ENCODE peak calls at places on chromosomes 4 and X, in six cellular contexts. One of them, this sample, is unnamed.

GRCh38 chrX:96906741-96907140 is 23.0 kb downstream of the RPA4 start:
- DNase-seq in omental fat pad: no peak
- DNase-seq in fibroblast of lung: peak
- DNase-seq in NCI-H1930: no peak
- DNase-seq in GM19239: no peak
- DNase-seq in activated CD8-positive, alpha-beta memory T cell treated with anti-CD3 and anti-CD28 coated beads for 48 hours: no peak
- DNase-seq in this sample: no peak

GRCh38 chrX:6959006-6959405 is 188.5 kb upstream of the STS start:
- DNase-seq in activated CD8-positive, alpha-beta memory T cell treated with anti-CD3 and anti-CD28 coated beads for 48 hours: no peak
- DNase-seq in GM19239: no peak
- DNase-seq in NCI-H1930: no peak
- DNase-seq in omental fat pad: no peak
- DNase-seq in fibroblast of lung: no peak
- DNase-seq in this sample: no peak

GRCh38 chr4:24978291-24979072 is 52.3 kb downstream of the LGI2 start:
- DNase-seq in omental fat pad: no peak
- DNase-seq in NCI-H1930: no peak
- DNase-seq in activated CD8-positive, alpha-beta memory T cell treated with anti-CD3 and anti-CD28 coated beads for 48 hours: no peak
- DNase-seq in fibroblast of lung: no peak
- DNase-seq in GM19239: no peak
- DNase-seq in this sample: no peak

GRCh38 chr4:139919513-139919912 is 234.5 kb downstream of the MAML3 start:
- DNase-seq in activated CD8-positive, alpha-beta memory T cell treated with anti-CD3 and anti-CD28 coated beads for 48 hours: no peak
- DNase-seq in GM19239: no peak
- DNase-seq in fibroblast of lung: peak
- DNase-seq in NCI-H1930: no peak
- DNase-seq in omental fat pad: no peak
- DNase-seq in this sample: no peak

GRCh38 chr4:119897260-119897659 is 169.4 kb downstream of the MAD2L1 start:
- DNase-seq in omental fat pad: no peak
- DNase-seq in fibroblast of lung: no peak
- DNase-seq in NCI-H1930: no peak
- DNase-seq in activated CD8-positive, alpha-beta memory T cell treated with anti-CD3 and anti-CD28 coated beads for 48 hours: no peak
- DNase-seq in GM19239: no peak
- DNase-seq in this sample: no peak

GRCh38 chr4:87093443-87094123 is 126.8 kb downstream of the KLHL8 start:
- DNase-seq in omental fat pad: no peak
- DNase-seq in fibroblast of lung: peak
- DNase-seq in GM19239: peak
- DNase-seq in activated CD8-positive, alpha-beta memory T cell treated with anti-CD3 and anti-CD28 coated beads for 48 hours: no peak
- DNase-seq in NCI-H1930: peak
- DNase-seq in this sample: no peak

GRCh38 chr4:78457751-78458150 is 93.8 kb upstream of the ANXA3 start:
- DNase-seq in activated CD8-positive, alpha-beta memory T cell treated with anti-CD3 and anti-CD28 coated beads for 48 hours: no peak
- DNase-seq in omental fat pad: no peak
- DNase-seq in fibroblast of lung: no peak
- DNase-seq in GM19239: no peak
- DNase-seq in NCI-H1930: no peak
- DNase-seq in this sample: no peak

GRCh38 chrX:71184092-71184491 is 38.9 kb upstream of the GJB1 start:
- DNase-seq in omental fat pad: no peak
- DNase-seq in activated CD8-positive, alpha-beta memory T cell treated with anti-CD3 and anti-CD28 coated beads for 48 hours: no peak
- DNase-seq in GM19239: no peak
- DNase-seq in fibroblast of lung: no peak
- DNase-seq in NCI-H1930: no peak
- DNase-seq in this sample: no peak

GRCh38 chrX:31555506-31555905 is 483.7 kb upstream of the FTHL17 start:
- DNase-seq in NCI-H1930: no peak
- DNase-seq in fibroblast of lung: peak
- DNase-seq in omental fat pad: no peak
- DNase-seq in activated CD8-positive, alpha-beta memory T cell treated with anti-CD3 and anti-CD28 coated beads for 48 hours: no peak
- DNase-seq in GM19239: no peak
- DNase-seq in this sample: no peak

GRCh38 chrX:65689377-65689776 is 21.9 kb downstream of the MSN start:
- DNase-seq in NCI-H1930: no peak
- DNase-seq in omental fat pad: no peak
- DNase-seq in GM19239: no peak
- DNase-seq in activated CD8-positive, alpha-beta memory T cell treated with anti-CD3 and anti-CD28 coated beads for 48 hours: no peak
- DNase-seq in fibroblast of lung: no peak
- DNase-seq in this sample: no peak

GRCh38 chr4:42824278-42824977 is 68.1 kb upstream of the GRXCR1 start:
- DNase-seq in NCI-H1930: no peak
- DNase-seq in GM19239: no peak
- DNase-seq in omental fat pad: no peak
- DNase-seq in fibroblast of lung: no peak
- DNase-seq in activated CD8-positive, alpha-beta memory T cell treated with anti-CD3 and anti-CD28 coated beads for 48 hours: no peak
- DNase-seq in this sample: no peak

GRCh38 chrX:17038681-17039161 is 92.3 kb downstream of the REPS2 start:
- DNase-seq in omental fat pad: no peak
- DNase-seq in fibroblast of lung: peak
- DNase-seq in NCI-H1930: no peak
- DNase-seq in activated CD8-positive, alpha-beta memory T cell treated with anti-CD3 and anti-CD28 coated beads for 48 hours: no peak
- DNase-seq in GM19239: no peak
- DNase-seq in this sample: no peak

This sample was measured in thoracic aorta.